ENCODE peak calls at places on chromosomes 13 and 19, in ten cellular contexts. G is endothelial cell of umbilical vein, I is cardiac muscle cell, F is HL-60, A is heart left ventricle, Q is IMR-90, B is heart right ventricle, U is neural progenitor cell, Z is upper lobe of right lung, N is colonic mucosa. V is an unnamed sample.

GRCh38 chr13:21037656-21038055 is 23.7 kb downstream of the LATS2 start:
- DNase-seq in G (no peak), I (no peak), F (no peak), A (no peak), Q (no peak), B (no peak), U (no peak), Z (no peak), N (no peak), V (no peak)

GRCh38 chr13:100525453-100526298 is 62.9 kb downstream of the GGACT start:
- DNase-seq in G (no peak), I (no peak), F (no peak), A (no peak), Q (no peak), B (no peak), U (no peak), Z (no peak), N (no peak), V (no peak)

GRCh38 chr13:41458187-41458938 is 1.0 kb downstream of the RGCC start:
- DNase-seq in G (peak; percentile 52), I (peak; percentile 18), F (no peak), A (peak; percentile 32), Q (peak; percentile 46), B (peak; percentile 41), U (peak; percentile 54), Z (peak; percentile 77), N (peak; percentile 32), V (peak; percentile 57)

GRCh38 chr13:42275506-42275905 is 3.6 kb downstream of the AKAP11 start:
- DNase-seq in G (no peak), I (no peak), F (no peak), A (no peak), Q (no peak), B (no peak), U (no peak), Z (no peak), N (no peak), V (no peak)

GRCh38 chr19:28199323-28199722 is 1013.6 kb downstream of the UQCRFS1 start:
- DNase-seq in G (no peak), I (no peak), F (no peak), A (no peak), Q (no peak), B (no peak), U (no peak), Z (no peak), N (no peak), V (no peak)

GRCh38 chr13:113603116-113603710 is 18.7 kb downstream of the TFDP1 start:
- DNase-seq in G (no peak), I (no peak), F (no peak), A (no peak), Q (no peak), B (no peak), U (no peak), Z (no peak), N (no peak), V (no peak)

GRCh38 chr13:112545866-112546265 is 42.1 kb downstream of the TUBGCP3 start:
- DNase-seq in G (peak; percentile 17), I (peak; percentile 80), F (no peak), A (no peak), Q (peak; percentile 92), B (no peak), U (no peak), Z (no peak), N (no peak), V (peak; percentile 61)

GRCh38 chr19:16118489-16119033 is 6.9 kb downstream of the RAB8A start:
- DNase-seq in G (no peak), I (no peak), F (peak; percentile 65), A (no peak), Q (no peak), B (no peak), U (no peak), Z (peak; percentile 72), N (no peak), V (no peak)

GRCh38 chr19:39843919-39844793 is 2.0 kb downstream of the FBL start:
- DNase-seq in G (peak; percentile 61), I (peak; percentile 61), F (no peak), A (no peak), Q (peak; percentile 58), B (no peak), U (peak; percentile 60), Z (no peak), N (no peak), V (peak; percentile 50)

DNA sequence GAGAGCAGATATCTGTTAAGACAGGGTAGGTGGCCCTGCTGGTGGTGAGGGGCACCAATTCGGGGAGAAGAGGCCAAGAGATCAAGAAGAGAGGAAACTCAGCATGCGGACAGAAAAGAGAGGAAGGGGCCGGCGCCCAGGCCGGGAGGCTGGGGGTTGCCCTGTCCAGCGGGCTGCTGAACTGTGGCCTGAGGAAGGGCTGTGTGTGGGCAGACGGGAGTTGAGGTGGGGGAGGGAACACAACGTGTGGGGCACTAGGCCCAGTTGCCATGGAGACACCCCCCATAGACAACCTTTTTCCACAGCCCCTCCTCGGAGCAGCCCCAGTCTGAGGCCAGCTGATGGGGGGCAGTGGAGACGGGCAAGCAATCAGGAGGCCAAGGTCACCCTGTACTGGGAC is 2.5 kb upstream of the CACNG8 start:
- DNase-seq in G (no peak), I (no peak), F (no peak), A (no peak), Q (no peak), B (no peak), U (peak; percentile 62), Z (no peak), N (no peak), V (no peak)
- H3K4me3 ChIP-seq in G (no peak overlapping the region), I (no peak overlapping the region), F (no peak overlapping the region), A (no peak overlapping the region), Q (no peak overlapping the region), B (no peak overlapping the region), U (peak overlapping the region; percentile 43), Z (no peak overlapping the region), N (no peak overlapping the region), V (no peak overlapping the region)

GRCh38 chr13:83297591-83298305 is 584.5 kb downstream of the SLITRK1 start:
- DNase-seq in G (no peak), I (peak; percentile 13), F (no peak), A (no peak), Q (no peak), B (no peak), U (no peak), Z (no peak), N (no peak), V (no peak)
- H3K27me3 ChIP-seq in G (no peaks in the 10 kb centered on the region), I (no peaks in the 10 kb centered on the region), F (no peaks in the 10 kb centered on the region), A (no peaks in the 10 kb centered on the region), Q (no peaks in the 10 kb centered on the region), B (no peaks in the 10 kb centered on the region), U (no peaks in the 10 kb centered on the region), Z (no peaks in the 10 kb centered on the region), N (no peaks in the 10 kb centered on the region), V (no peaks in the 10 kb centered on the region)

GRCh38 chr19:11551603-11552235 is 7.3 kb downstream of the ELOF1 start:
- DNase-seq in G (no peak), I (peak; percentile 23), F (no peak), A (no peak), Q (no peak), B (no peak), U (peak; percentile 47), Z (no peak), N (no peak), V (no peak)
- TF ChIP-seq CTCF in G (peak; percentile 53), I (peak; percentile 41), F (no peak), A (peak; percentile 29), Q (peak; percentile 43), B (peak; percentile 34), U (peak; percentile 56), Z (peak; percentile 18), N (no peak), V (peak; percentile 30)

DNA sequence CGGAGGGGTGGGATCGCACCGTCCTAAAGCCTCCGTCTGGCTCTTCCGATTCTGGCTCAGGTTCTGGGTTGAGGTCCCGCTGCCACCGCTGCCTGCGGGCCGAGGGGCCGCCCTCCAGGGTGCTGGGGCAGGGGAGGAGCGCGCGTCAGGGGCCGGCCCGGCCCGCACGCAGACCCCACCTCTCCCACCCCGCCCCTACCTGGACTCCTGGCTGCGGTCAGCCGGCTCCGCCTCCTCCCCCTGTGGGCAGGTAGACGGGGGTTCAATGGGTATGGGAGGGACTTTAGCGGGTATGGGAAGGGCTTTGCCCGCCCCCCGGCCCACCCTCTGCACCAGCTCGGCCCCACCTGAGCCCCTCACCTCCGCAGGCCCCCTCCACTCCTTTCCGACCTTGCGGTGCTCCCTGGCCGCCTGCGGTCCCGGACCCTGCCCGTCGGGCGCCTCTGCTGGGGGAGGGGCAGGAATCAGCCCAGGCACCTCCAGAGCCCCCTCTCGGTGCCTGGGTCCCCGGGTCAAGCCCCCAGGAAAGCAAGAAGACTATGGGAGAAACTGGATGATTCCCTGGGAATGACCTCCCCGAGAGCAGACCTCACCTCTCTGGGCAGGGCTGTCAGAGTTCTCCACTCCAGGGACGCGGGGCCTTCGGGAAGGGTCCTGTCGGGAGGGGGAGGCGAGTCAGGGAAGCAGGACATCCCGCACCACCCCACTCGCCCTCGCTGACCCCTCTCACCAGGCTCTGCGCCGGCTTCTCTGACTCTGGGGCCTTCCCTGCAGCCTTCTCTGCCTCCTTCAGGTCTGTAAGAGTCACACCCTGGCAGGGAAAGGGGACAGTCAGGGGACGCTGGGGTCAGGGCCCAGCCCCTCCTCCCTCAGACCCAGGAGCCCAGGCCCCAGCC is 17.0 kb downstream of the EPS8L1 start:
- DNase-seq in G (no peak), I (no peak), F (no peak), A (no peak), Q (no peak), B (no peak), U (peak; percentile 46), Z (no peak), N (no peak), V (no peak)
- H3K4me3 ChIP-seq in G (no peak overlapping the region), I (no peak overlapping the region), F (no peak overlapping the region), A (no peak overlapping the region), Q (no peak overlapping the region), B (no peak overlapping the region), U (peak overlapping the region; percentile 16), Z (no peak overlapping the region), N (no peak overlapping the region), V (no peak overlapping the region)

V was measured in bronchial epithelial cell.